ENCODE peak calls at places on chromosomes 1 and 21, in five cellular contexts. C is fibroblast of mammary gland, B is RWPE1, Q is pancreas, F is body of pancreas. U is an unnamed sample.

GRCh38 chr1:77282187-77282865 is 507 bp downstream of the AK5 start:
- DNase-seq in C (peak), B (peak), Q (peak), F (peak), U (peak)

GRCh38 chr1:157152510-157152909 is 14.3 kb upstream of the ETV3 start:
- DNase-seq in C (no peak), B (no peak), Q (no peak), F (no peak), U (no peak)

GRCh38 chr1:210143465-210144062 is 89.0 kb upstream of the SERTAD4 start:
- DNase-seq in C (peak), B (peak), Q (peak), F (peak), U (peak)

GRCh38 chr1:166840309-166841302 is 1.3 kb downstream of the POGK start:
- DNase-seq in C (no peak), B (no peak), Q (no peak), F (peak), U (no peak)

GRCh38 chr1:229620876-229621275 is 5.0 kb downstream of the TAF5L start:
- DNase-seq in C (peak), B (no peak), Q (no peak), F (no peak), U (no peak)

GRCh38 chr21:38250991-38251418 is 5.8 kb upstream of the KCNJ15 start:
- DNase-seq in C (no peak), B (no peak), Q (no peak), F (no peak), U (no peak)

GRCh38 chr1:201346337-201346939 is 31.0 kb downstream of the TNNT2 start:
- DNase-seq in C (peak), B (peak), Q (peak), F (peak), U (peak)

GRCh38 chr1:186236921-186237320 is 138.1 kb downstream of the TPR start:
- DNase-seq in C (peak), B (peak), Q (no peak), F (no peak), U (no peak)

GRCh38 chr1:78071696-78072095 is 25.9 kb downstream of the GIPC2 start:
- DNase-seq in C (no peak), B (peak), Q (no peak), F (no peak), U (no peak)

GRCh38 chr1:117699953-117700352 is 94.1 kb downstream of the TENT5C start:
- DNase-seq in C (no peak), B (no peak), Q (no peak), F (no peak), U (no peak)

GRCh38 chr21:45260191-45260795 is 27.4 kb downstream of the POFUT2 start:
- DNase-seq in C (no peak), B (no peak), Q (no peak), F (no peak), U (no peak)

GRCh38 chr1:17755120-17755519 is at the start of gene ACTL8:
- DNase-seq in C (no peak), B (no peak), Q (no peak), F (no peak), U (peak)

GRCh38 chr21:33971492-33972013 is 55.9 kb upstream of the ATP5PO start:
- DNase-seq in C (peak), B (peak), Q (no peak), F (no peak), U (no peak)

GRCh38 chr21:44354001-44354405 is 582 bp downstream of the TRPM2 start:
- DNase-seq in C (no peak), B (no peak), Q (no peak), F (no peak), U (no peak)

GRCh38 chr1:114126696-114127095 is 27.0 kb downstream of the SYT6 start:
- DNase-seq in C (no peak), B (no peak), Q (no peak), F (no peak), U (no peak)

GRCh38 chr1:225923381-225923691 is 714 bp downstream of the PYCR2 start:
- DNase-seq in C (no peak), B (no peak), Q (no peak), F (no peak), U (no peak)

GRCh38 chr1:53736290-53736689 is 2.7 kb downstream of the GLIS1 start:
- DNase-seq in C (peak), B (no peak), Q (no peak), F (no peak), U (no peak)

GRCh38 chr1:32937061-32937460 is 27.5 kb downstream of the RNF19B start:
- DNase-seq in C (no peak), B (no peak), Q (no peak), F (no peak), U (no peak)

GRCh38 chr1:32939655-32940371 is 24.8 kb downstream of the RNF19B start:
- DNase-seq in C (peak), B (peak), Q (no peak), F (peak), U (peak)

GRCh38 chr1:32928285-32928684 is 27.1 kb upstream of the TMEM54 start:
- DNase-seq in C (no peak), B (no peak), Q (no peak), F (no peak), U (no peak)

GRCh38 chr1:32931760-32932159 is 30.6 kb upstream of the TMEM54 start:
- DNase-seq in C (no peak), B (no peak), Q (no peak), F (no peak), U (no peak)

GRCh38 chr1:32933742-32934322 is 30.8 kb downstream of the RNF19B start:
- DNase-seq in C (no peak), B (peak), Q (no peak), F (peak), U (peak)
- TF ChIP-seq CTCF in C (no peak), B (no peak), Q (no peak), F (no peak), U (no peak)

GRCh38 chr1:228158151-228158571 is 7.4 kb upstream of the IBA57 start:
- DNase-seq in C (no peak), B (no peak), Q (peak), F (no peak), U (no peak)
- TF ChIP-seq CTCF in C (no peak), B (no peak), Q (no peak), F (no peak), U (no peak)

GRCh38 chr1:154483941-154484803 is 17.8 kb upstream of the TDRD10 start:
- DNase-seq in C (peak), B (peak), Q (no peak), F (no peak), U (peak)
- TF ChIP-seq CTCF in C (no peak), B (no peak), Q (no peak), F (no peak), U (no peak)

DNA sequence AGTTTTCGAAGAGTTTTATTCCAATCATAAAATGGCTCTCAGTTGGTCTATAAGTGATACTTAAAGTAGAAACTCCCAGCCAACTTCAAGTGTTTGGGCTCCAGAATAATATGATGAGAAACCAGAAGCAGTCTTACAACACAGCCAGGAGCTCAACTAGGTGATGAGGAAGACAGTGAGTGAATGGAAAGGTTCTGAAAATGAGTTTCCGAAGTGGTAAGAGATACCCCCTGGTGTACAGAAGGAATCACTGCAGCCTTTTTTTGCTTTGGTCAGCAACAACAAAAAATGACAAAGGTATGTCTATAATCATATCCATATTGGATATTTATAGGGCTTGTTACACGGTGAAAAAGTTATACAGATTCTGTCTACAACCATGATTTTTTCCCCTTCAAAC is 16.5 kb downstream of the KRTAP19-1 start:
- DNase-seq in C (peak), B (peak), Q (no peak), F (no peak), U (no peak)
- TF ChIP-seq CTCF in C (peak), B (peak), Q (no peak), F (peak), U (no peak)

GRCh38 chr1:15870421-15870820 is 22.9 kb downstream of the SPEN start:
- DNase-seq in C (peak), B (no peak), Q (no peak), F (no peak), U (no peak)

GRCh38 chr1:15881961-15882360 is 34.5 kb downstream of the SPEN start:
- DNase-seq in C (no peak), B (no peak), Q (no peak), F (no peak), U (no peak)

DNA sequence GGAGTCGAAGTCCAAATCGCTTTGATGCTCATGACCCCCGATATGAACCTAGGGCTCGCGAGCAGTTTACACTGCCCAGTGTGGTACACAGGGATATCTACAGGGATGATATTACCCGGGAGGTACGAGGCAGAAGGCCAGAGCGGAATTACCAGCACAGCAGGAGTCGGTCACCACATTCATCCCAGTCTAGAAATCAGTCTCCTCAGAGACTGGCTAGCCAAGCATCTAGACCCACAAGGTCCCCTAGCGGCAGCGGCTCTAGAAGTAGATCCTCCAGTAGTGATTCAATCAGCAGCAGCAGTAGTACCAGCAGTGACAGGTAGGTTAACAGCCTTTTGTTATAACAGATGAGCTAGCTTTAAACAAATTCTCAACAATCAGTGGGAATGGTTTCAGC is 28.9 kb downstream of the SPEN start:
- DNase-seq in C (no peak), B (no peak), Q (no peak), F (peak), U (no peak)
- TF ChIP-seq CTCF in C (no peak), B (no peak), Q (no peak), F (no peak), U (no peak)